ENCODE peak calls at places on chromosomes 4 and X, in ten cellular contexts. One of them, this sample, is unnamed.

GRCh38 chr4:68310651-68311247 is 39.1 kb downstream of the YTHDC1 start:
- DNase-seq in hypothalamus: no peak
- DNase-seq in posterior cingulate gyrus: no peak
- DNase-seq in astrocyte of the spinal cord: no peak
- DNase-seq in SJCRH30: no peak
- DNase-seq in tibial nerve: no peak
- DNase-seq in effector memory CD4-positive, alpha-beta T cell: no peak
- DNase-seq in B cell: no peak
- DNase-seq in coronary artery: no peak
- DNase-seq in upper lobe of left lung: no peak
- DNase-seq in this sample: no peak

GRCh38 chrX:144732588-144732987 is 514.7 kb upstream of the SPANXN1 start:
- DNase-seq in posterior cingulate gyrus: no peak
- DNase-seq in SJCRH30: no peak
- DNase-seq in hypothalamus: no peak
- DNase-seq in tibial nerve: no peak
- DNase-seq in effector memory CD4-positive, alpha-beta T cell: no peak
- DNase-seq in astrocyte of the spinal cord: peak
- DNase-seq in B cell: no peak
- DNase-seq in coronary artery: no peak
- DNase-seq in upper lobe of left lung: no peak
- DNase-seq in this sample: no peak

GRCh38 chr4:17814140-17814539 is 3.4 kb downstream of the NCAPG start:
- DNase-seq in astrocyte of the spinal cord: peak
- DNase-seq in posterior cingulate gyrus: no peak
- DNase-seq in effector memory CD4-positive, alpha-beta T cell: no peak
- DNase-seq in B cell: no peak
- DNase-seq in SJCRH30: no peak
- DNase-seq in coronary artery: no peak
- DNase-seq in hypothalamus: no peak
- DNase-seq in upper lobe of left lung: no peak
- DNase-seq in tibial nerve: no peak
- DNase-seq in this sample: no peak

GRCh38 chr4:115110191-115111166 is 2.9 kb downstream of the NDST4 start:
- DNase-seq in B cell: no peak
- DNase-seq in upper lobe of left lung: no peak
- DNase-seq in astrocyte of the spinal cord: peak
- DNase-seq in effector memory CD4-positive, alpha-beta T cell: no peak
- DNase-seq in posterior cingulate gyrus: no peak
- DNase-seq in SJCRH30: peak
- DNase-seq in tibial nerve: no peak
- DNase-seq in coronary artery: no peak
- DNase-seq in hypothalamus: no peak
- DNase-seq in this sample: no peak

GRCh38 chr4:65911720-65912119 is 241.4 kb upstream of the EPHA5 start:
- DNase-seq in effector memory CD4-positive, alpha-beta T cell: no peak
- DNase-seq in posterior cingulate gyrus: no peak
- DNase-seq in B cell: no peak
- DNase-seq in hypothalamus: no peak
- DNase-seq in astrocyte of the spinal cord: no peak
- DNase-seq in SJCRH30: no peak
- DNase-seq in tibial nerve: no peak
- DNase-seq in upper lobe of left lung: no peak
- DNase-seq in coronary artery: no peak
- DNase-seq in this sample: no peak

GRCh38 chr4:120215350-120215749 is 148.7 kb upstream of the MAD2L1 start:
- DNase-seq in hypothalamus: no peak
- DNase-seq in astrocyte of the spinal cord: no peak
- DNase-seq in coronary artery: no peak
- DNase-seq in posterior cingulate gyrus: no peak
- DNase-seq in effector memory CD4-positive, alpha-beta T cell: no peak
- DNase-seq in SJCRH30: no peak
- DNase-seq in tibial nerve: no peak
- DNase-seq in upper lobe of left lung: no peak
- DNase-seq in B cell: no peak
- DNase-seq in this sample: no peak

GRCh38 chr4:151604238-151604637 is 156.6 kb downstream of the GATB start:
- DNase-seq in coronary artery: no peak
- DNase-seq in B cell: no peak
- DNase-seq in tibial nerve: no peak
- DNase-seq in hypothalamus: no peak
- DNase-seq in SJCRH30: peak
- DNase-seq in upper lobe of left lung: no peak
- DNase-seq in posterior cingulate gyrus: no peak
- DNase-seq in effector memory CD4-positive, alpha-beta T cell: no peak
- DNase-seq in astrocyte of the spinal cord: peak
- DNase-seq in this sample: no peak

GRCh38 chrX:136625246-136625645 is 22.7 kb upstream of the CD40LG start:
- DNase-seq in B cell: no peak
- DNase-seq in astrocyte of the spinal cord: no peak
- DNase-seq in hypothalamus: no peak
- DNase-seq in upper lobe of left lung: no peak
- DNase-seq in SJCRH30: no peak
- DNase-seq in tibial nerve: no peak
- DNase-seq in effector memory CD4-positive, alpha-beta T cell: no peak
- DNase-seq in coronary artery: no peak
- DNase-seq in posterior cingulate gyrus: no peak
- DNase-seq in this sample: no peak

GRCh38 chr4:22478426-22478825 is 37.4 kb downstream of the ADGRA3 start:
- DNase-seq in effector memory CD4-positive, alpha-beta T cell: no peak
- DNase-seq in tibial nerve: no peak
- DNase-seq in astrocyte of the spinal cord: no peak
- DNase-seq in upper lobe of left lung: no peak
- DNase-seq in coronary artery: no peak
- DNase-seq in SJCRH30: no peak
- DNase-seq in posterior cingulate gyrus: no peak
- DNase-seq in B cell: no peak
- DNase-seq in hypothalamus: no peak
- DNase-seq in this sample: no peak

GRCh38 chr4:72791054-72791453 is 222.0 kb upstream of the ADAMTS3 start:
- DNase-seq in upper lobe of left lung: no peak
- DNase-seq in posterior cingulate gyrus: no peak
- DNase-seq in coronary artery: no peak
- DNase-seq in hypothalamus: no peak
- DNase-seq in effector memory CD4-positive, alpha-beta T cell: no peak
- DNase-seq in SJCRH30: no peak
- DNase-seq in tibial nerve: no peak
- DNase-seq in astrocyte of the spinal cord: no peak
- DNase-seq in B cell: no peak
- DNase-seq in this sample: no peak

GRCh38 chr4:68347845-68348244 is 2.0 kb downstream of the YTHDC1 start:
- DNase-seq in astrocyte of the spinal cord: no peak
- DNase-seq in effector memory CD4-positive, alpha-beta T cell: no peak
- DNase-seq in SJCRH30: no peak
- DNase-seq in upper lobe of left lung: no peak
- DNase-seq in tibial nerve: no peak
- DNase-seq in hypothalamus: no peak
- DNase-seq in B cell: no peak
- DNase-seq in coronary artery: no peak
- DNase-seq in posterior cingulate gyrus: no peak
- DNase-seq in this sample: no peak

GRCh38 chr4:25171451-25171850 is 11.2 kb upstream of the SEPSECS start:
- DNase-seq in B cell: no peak
- DNase-seq in posterior cingulate gyrus: no peak
- DNase-seq in astrocyte of the spinal cord: no peak
- DNase-seq in SJCRH30: no peak
- DNase-seq in tibial nerve: no peak
- DNase-seq in effector memory CD4-positive, alpha-beta T cell: no peak
- DNase-seq in upper lobe of left lung: no peak
- DNase-seq in coronary artery: no peak
- DNase-seq in hypothalamus: no peak
- DNase-seq in this sample: no peak

GRCh38 chr4:84235131-84235530 is 264.0 kb downstream of the NKX6-1 start:
- DNase-seq in upper lobe of left lung: no peak
- DNase-seq in tibial nerve: no peak
- DNase-seq in SJCRH30: no peak
- DNase-seq in posterior cingulate gyrus: no peak
- DNase-seq in B cell: no peak
- DNase-seq in coronary artery: no peak
- DNase-seq in hypothalamus: no peak
- DNase-seq in astrocyte of the spinal cord: no peak
- DNase-seq in effector memory CD4-positive, alpha-beta T cell: no peak
- DNase-seq in this sample: no peak

GRCh38 chrX:74420194-74421035 is 878 bp upstream of the SLC16A2 start:
- DNase-seq in B cell: no peak
- DNase-seq in effector memory CD4-positive, alpha-beta T cell: no peak
- DNase-seq in upper lobe of left lung: peak
- DNase-seq in posterior cingulate gyrus: peak
- DNase-seq in SJCRH30: peak
- DNase-seq in coronary artery: peak
- DNase-seq in hypothalamus: peak
- DNase-seq in tibial nerve: peak
- DNase-seq in astrocyte of the spinal cord: peak
- DNase-seq in this sample: peak

GRCh38 chrX:136694491-136695087 is 46.6 kb downstream of the CD40LG start:
- DNase-seq in hypothalamus: no peak
- DNase-seq in effector memory CD4-positive, alpha-beta T cell: no peak
- DNase-seq in upper lobe of left lung: no peak
- DNase-seq in B cell: no peak
- DNase-seq in astrocyte of the spinal cord: peak
- DNase-seq in posterior cingulate gyrus: no peak
- DNase-seq in SJCRH30: peak
- DNase-seq in tibial nerve: no peak
- DNase-seq in coronary artery: no peak
- DNase-seq in this sample: no peak

GRCh38 chrX:134158821-134159512 is 78.0 kb upstream of the CCDC160 start:
- DNase-seq in effector memory CD4-positive, alpha-beta T cell: no peak
- DNase-seq in astrocyte of the spinal cord: peak
- DNase-seq in posterior cingulate gyrus: no peak
- DNase-seq in coronary artery: no peak
- DNase-seq in SJCRH30: no peak
- DNase-seq in upper lobe of left lung: no peak
- DNase-seq in B cell: no peak
- DNase-seq in tibial nerve: no peak
- DNase-seq in hypothalamus: no peak
- DNase-seq in this sample: no peak